ENCODE peak calls at places on chromosomes 2 and 18, in seven cellular contexts. Z is heart right ventricle, S is A549, B is endothelial cell, M is AG10803, U is colonic mucosa, K is left lung. Q is an unnamed sample.
A peak's percentile ranks its signal among the peaks of the same experiment; 100 is the strongest.

GRCh38 chr18:199768-200167 is 41.4 kb downstream of the USP14 start:
- DNase-seq in M (no peak), K (no peak), Z (no peak), U (no peak), B (no peak), S (no peak), Q (no peak)

GRCh38 chr2:18788590-18788989 is 199.2 kb upstream of the NT5C1B start:
- DNase-seq in S (no peak), U (no peak), B (no peak), M (peak; percentile 5), Z (peak; percentile 43), K (no peak), Q (peak; percentile 42)

GRCh38 chr2:42202299-42203008 is 33.3 kb downstream of the EML4 start:
- DNase-seq in B (no peak), M (peak; percentile 27), Z (no peak), S (no peak), K (no peak), U (no peak), Q (no peak)

GRCh38 chr2:240554767-240555493 is 2.9 kb downstream of the ANKMY1 start:
- DNase-seq in B (no peak), U (no peak), M (no peak), S (no peak), Z (no peak), K (peak; percentile 60), Q (peak; percentile 15)

GRCh38 chr18:4181882-4182568 is 273.1 kb downstream of the DLGAP1 start:
- DNase-seq in Z (no peak), M (no peak), K (no peak), U (no peak), B (peak; percentile 4), S (no peak), Q (no peak)

GRCh38 chr18:59353079-59353680 is 5.9 kb downstream of the LMAN1 start:
- DNase-seq in M (no peak), S (no peak), Z (no peak), U (no peak), K (no peak), B (no peak), Q (no peak)

GRCh38 chr2:159003555-159003954 is 35.1 kb downstream of the TANC1 start:
- DNase-seq in M (no peak), Z (no peak), K (no peak), B (no peak), S (no peak), U (no peak), Q (no peak)

GRCh38 chr2:160053946-160054345 is 8.5 kb downstream of the PLA2R1 start:
- DNase-seq in Z (no peak), S (no peak), U (no peak), M (no peak), K (no peak), B (no peak), Q (no peak)

GRCh38 chr2:96202152-96202856 is 6.3 kb downstream of the STARD7 start:
- DNase-seq in K (no peak), B (no peak), S (no peak), U (no peak), M (peak; percentile 92), Z (no peak), Q (no peak)

GRCh38 chr2:59969161-59969560 is 584.3 kb downstream of the BCL11A start:
- DNase-seq in U (no peak), S (no peak), Z (no peak), K (no peak), M (no peak), B (no peak), Q (no peak)

GRCh38 chr2:48162742-48163141 is 256.4 kb upstream of the FBXO11 start:
- DNase-seq in S (no peak), B (no peak), K (no peak), Z (no peak), M (no peak), U (no peak), Q (no peak)

GRCh38 chr2:64932327-64933216 is 56.6 kb upstream of the SLC1A4 start:
- DNase-seq in Z (no peak), M (no peak), B (no peak), K (no peak), U (no peak), S (no peak), Q (no peak)

GRCh38 chr2:212794471-212794870 is 255.9 kb upstream of the ERBB4 start:
- DNase-seq in S (no peak), B (no peak), Z (no peak), M (no peak), U (no peak), K (no peak), Q (no peak)

GRCh38 chr2:127081826-127082633 is 24.9 kb downstream of the BIN1 start:
- DNase-seq in B (no peak), S (no peak), U (no peak), Z (no peak), M (no peak), K (no peak), Q (no peak)

GRCh38 chr2:164617466-164617865 is 3.8 kb downstream of the GRB14 start:
- DNase-seq in K (no peak), S (no peak), Z (no peak), M (peak; percentile 35), B (no peak), U (no peak), Q (no peak)

GRCh38 chr2:238251986-238252385 is 12.1 kb upstream of the HES6 start:
- DNase-seq in Z (no peak), M (no peak), K (no peak), B (no peak), U (no peak), S (no peak), Q (no peak)

GRCh38 chr2:3780477-3781402 is 77.4 kb downstream of the DCDC2C start:
- DNase-seq in M (peak; percentile 5), Z (peak; percentile 56), S (peak; percentile 76), U (peak; percentile 36), K (no peak), B (peak; percentile 63), Q (peak; percentile 71)

GRCh38 chr18:65057439-65058083 is 693.3 kb upstream of the CDH7 start:
- DNase-seq in B (no peak), U (no peak), Z (no peak), S (no peak), K (no peak), M (no peak), Q (no peak)

GRCh38 chr18:67301592-67301991 is 214.9 kb downstream of the DSEL start:
- DNase-seq in S (no peak), M (peak; percentile 1), K (no peak), U (no peak), Z (no peak), B (no peak), Q (no peak)

GRCh38 chr2:208006325-208006724 is 19.0 kb downstream of the PLEKHM3 start:
- DNase-seq in U (no peak), K (no peak), S (no peak), Z (no peak), B (no peak), M (no peak), Q (no peak)

GRCh38 chr18:79395761-79396404 is at the start of gene NFATC1:
- DNase-seq in M (peak; percentile 77), U (peak; percentile 46), B (peak; percentile 80), S (peak; percentile 31), Z (peak; percentile 89), K (peak; percentile 87), Q (peak; percentile 72)

GRCh38 chr2:63050186-63050915 is at the start of gene OTX1:
- DNase-seq in Z (no peak), K (peak; percentile 88), U (peak; percentile 63), S (peak; percentile 97), B (peak; percentile 59), M (peak; percentile 38), Q (peak; percentile 76)

GRCh38 chr2:29207352-29207751 is 92.1 kb downstream of the CLIP4 start:
- DNase-seq in M (peak; percentile 32), B (no peak), Z (no peak), U (no peak), K (no peak), S (no peak), Q (no peak)
- TF ChIP-seq CTCF in M (no peak), B (no peak), Z (no peak), U (no peak), K (no peak), S (no peak), Q (no peak)

GRCh38 chr18:51531496-51531895 is 334.0 kb upstream of the MEX3C start:
- DNase-seq in Z (no peak), M (no peak), U (no peak), K (no peak), B (no peak), S (no peak), Q (no peak)

GRCh38 chr18:51540562-51540961 is 343.1 kb upstream of the MEX3C start:
- DNase-seq in Z (no peak), B (no peak), S (no peak), K (no peak), M (no peak), U (no peak), Q (no peak)

GRCh38 chr18:51541230-51541629 is 343.7 kb upstream of the MEX3C start:
- DNase-seq in S (no peak), U (no peak), Z (no peak), K (no peak), B (no peak), M (no peak), Q (no peak)

GRCh38 chr18:51537487-51537886 is 340.0 kb upstream of the MEX3C start:
- DNase-seq in M (no peak), B (peak; percentile 28), Z (peak; percentile 36), U (no peak), K (no peak), S (no peak), Q (peak; percentile 22)
- TF ChIP-seq CTCF in M (no peak), B (no peak), Z (peak; percentile 43), U (no peak), K (no peak), S (no peak), Q (no peak)

DNA sequence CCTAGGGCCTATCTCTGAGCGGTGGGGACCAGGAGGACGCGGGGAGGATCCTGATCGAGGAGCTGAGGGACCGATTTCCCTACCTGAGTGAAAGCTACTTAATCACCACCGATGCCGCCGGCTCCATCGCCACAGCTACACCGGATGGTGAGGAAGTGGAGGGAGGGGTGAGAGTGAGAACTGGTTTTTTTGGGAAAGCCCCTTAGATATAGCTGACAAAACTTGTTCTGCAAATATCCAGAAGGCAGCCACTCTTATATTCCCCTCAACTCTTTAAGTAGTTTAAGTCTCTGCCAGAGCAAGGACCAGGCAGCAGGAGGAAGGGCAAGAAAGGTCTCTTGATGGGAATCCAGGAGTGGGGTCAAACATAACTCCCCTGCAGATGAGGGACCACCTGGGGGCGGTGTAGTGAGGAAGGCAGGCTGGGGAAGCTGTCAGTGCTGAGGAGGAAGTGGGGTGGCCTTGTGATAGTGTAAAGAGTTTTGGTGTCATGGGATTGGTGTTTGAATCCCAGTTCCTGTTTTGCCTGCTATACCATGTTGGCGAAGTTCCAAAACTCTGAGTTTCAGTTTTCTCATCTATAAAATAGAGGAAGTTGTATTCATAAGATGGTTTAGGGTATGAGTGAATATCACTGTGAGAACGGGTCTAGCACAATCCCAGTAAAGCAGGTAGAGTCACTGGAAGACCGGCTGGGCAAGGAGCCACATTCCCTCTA is 3.4 kb downstream of the NAGK start:
- DNase-seq in Z (peak; percentile 24), U (peak; percentile 42), S (no peak), K (peak; percentile 82), M (no peak), B (no peak), Q (no peak)
- TF ChIP-seq CTCF in Z (no peak), U (no peak), S (no peak), K (no peak), M (no peak), B (no peak), Q (no peak)

DNA sequence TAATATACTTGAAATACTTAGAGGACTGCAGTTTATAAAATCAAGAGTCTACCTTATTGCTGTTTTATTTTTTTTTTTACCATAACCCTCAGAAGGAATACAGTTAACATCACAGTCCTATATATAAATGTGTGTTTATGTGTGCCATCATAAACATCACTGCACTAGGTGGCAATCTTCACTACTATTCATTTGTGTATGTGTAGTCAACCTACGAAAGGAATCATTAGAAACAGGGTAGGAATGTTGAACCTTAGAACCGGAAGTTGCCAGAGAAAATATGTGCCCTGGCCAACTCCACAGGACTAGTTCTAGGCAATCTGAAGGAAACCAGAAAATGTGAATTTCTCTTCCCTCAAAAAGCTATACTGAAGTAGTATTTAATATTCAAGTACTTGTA is 3.4 kb downstream of the GEN1 start:
- DNase-seq in Z (no peak), K (no peak), M (peak; percentile 54), S (no peak), U (no peak), B (no peak), Q (no peak)
- TF ChIP-seq CTCF in Z (no peak), K (no peak), M (no peak), S (no peak), U (no peak), B (no peak), Q (no peak)

Q was measured in mesothelial cell of epicardium.